ENCODE peak calls at places on chromosome 14, in six cellular contexts. T is left ventricle myocardium superior; E is substantia nigra; V is iris pigment epithelial cell; W is activated CD4-positive, CD25-positive, alpha-beta regulatory T cell; S is neural progenitor cell. D is an unnamed sample.

GRCh38 chr14:52103416-52103815 is 34.6 kb upstream of the NID2 start:
- DNase-seq in T (no peak), E (no peak), V (no peak), W (no peak), S (no peak), D (no peak)

GRCh38 chr14:87999282-87999681 is 5.7 kb upstream of the GPR65 start:
- DNase-seq in T (no peak), E (no peak), V (no peak), W (no peak), S (no peak), D (peak)

GRCh38 chr14:56235388-56235787 is 117.2 kb downstream of the PELI2 start:
- DNase-seq in T (no peak), E (no peak), V (no peak), W (no peak), S (no peak), D (no peak)

GRCh38 chr14:58638231-58639205 is 756 bp downstream of the DACT1 start:
- DNase-seq in T (peak), E (peak), V (peak), W (no peak), S (peak), D (peak)

GRCh38 chr14:95689441-95689840 is 3.2 kb downstream of the TCL1B start:
- DNase-seq in T (no peak), E (no peak), V (no peak), W (no peak), S (no peak), D (no peak)

GRCh38 chr14:106318700-106319099 is 792.3 kb downstream of the TMEM121 start:
- DNase-seq in T (no peak), E (no peak), V (no peak), W (no peak), S (no peak), D (peak)

GRCh38 chr14:53908416-53908815 is 48.2 kb downstream of the BMP4 start:
- DNase-seq in T (no peak), E (no peak), V (no peak), W (no peak), S (no peak), D (no peak)

GRCh38 chr14:96893966-96894622 is 96.9 kb downstream of the VRK1 start:
- DNase-seq in T (no peak), E (no peak), V (no peak), W (no peak), S (no peak), D (no peak)

GRCh38 chr14:99393059-99393655 is 87.5 kb downstream of the SETD3 start:
- DNase-seq in T (peak), E (no peak), V (peak), W (no peak), S (peak), D (no peak)

GRCh38 chr14:91108941-91109611 is 4.8 kb upstream of the DGLUCY start:
- DNase-seq in T (no peak), E (no peak), V (no peak), W (no peak), S (no peak), D (no peak)

GRCh38 chr14:103198429-103199140 is 75.3 kb downstream of the TNFAIP2 start:
- DNase-seq in T (no peak), E (no peak), V (peak), W (no peak), S (no peak), D (no peak)

GRCh38 chr14:96748371-96748770 is 48.8 kb upstream of the VRK1 start:
- DNase-seq in T (no peak), E (no peak), V (no peak), W (no peak), S (no peak), D (no peak)